ENCODE peak calls at places on chromosomes 11 and 22, in seven cellular contexts. C, P, N, J, A, Y and W are unnamed samples.
A peak's percentile ranks its signal among the peaks of the same experiment; 100 is the strongest.

GRCh38 chr11:120121336-120121735 is 16.6 kb downstream of the TRIM29 start:
- DNase-seq in P (no peak), N (no peak), A (no peak), J (no peak), Y (no peak), C (no peak), W (no peak)

GRCh38 chr11:13415201-13415600 is 47.8 kb downstream of the BTBD10 start:
- DNase-seq in C (no peak), A (no peak), J (no peak), P (no peak), N (no peak), Y (no peak), W (no peak)

GRCh38 chr22:41062146-41062545 is 30.2 kb upstream of the EP300 start:
- DNase-seq in Y (no peak), C (no peak), A (no peak), P (no peak), N (peak; percentile 82), J (no peak), W (no peak)

GRCh38 chr22:48936391-48936790 is 891.3 kb downstream of the BRD1 start:
- DNase-seq in Y (no peak), J (peak; percentile 20), A (no peak), N (peak; percentile 26), P (no peak), C (no peak), W (no peak)

GRCh38 chr11:116144387-116144958 is 628.3 kb downstream of the BUD13 start:
- DNase-seq in P (no peak), Y (no peak), A (no peak), J (no peak), N (peak; percentile 66), C (no peak), W (no peak)

GRCh38 chr11:62298975-62299374 is at the start of gene SCGB1D4:
- DNase-seq in N (no peak), Y (no peak), J (no peak), C (no peak), P (no peak), A (no peak), W (no peak)

GRCh38 chr11:78061921-78062311 is 1.7 kb upstream of the THRSP start:
- DNase-seq in C (no peak), A (no peak), P (peak; percentile 10), Y (no peak), J (no peak), N (no peak), W (no peak)

GRCh38 chr11:18612394-18612793 is 12.8 kb downstream of the MISFA start:
- DNase-seq in C (no peak), J (no peak), Y (no peak), N (no peak), A (no peak), P (no peak), W (no peak)

GRCh38 chr22:20315337-20316216 is 4.3 kb downstream of the DGCR6L start:
- DNase-seq in N (peak; percentile 35), P (no peak), J (no peak), A (no peak), Y (no peak), C (no peak), W (peak; percentile 50)

GRCh38 chr11:124769804-124770774 is 8.0 kb upstream of the ESAM start:
- DNase-seq in C (no peak), P (no peak), N (peak; percentile 45), J (no peak), A (no peak), Y (no peak), W (no peak)

GRCh38 chr11:34206598-34207300 is 101.3 kb downstream of the NAT10 start:
- DNase-seq in N (no peak), P (peak; percentile 72), C (peak; percentile 22), J (no peak), Y (no peak), A (no peak), W (no peak)

GRCh38 chr11:1650034-1650917 is 20.7 kb downstream of the KRTAP5-5 start:
- DNase-seq in Y (no peak), J (no peak), N (no peak), P (no peak), C (no peak), A (peak; percentile 35), W (no peak)

GRCh38 chr22:38085501-38085900 is 1.5 kb upstream of the SLC16A8 start:
- DNase-seq in J (peak; percentile 49), P (no peak), Y (no peak), C (no peak), N (no peak), A (peak; percentile 34), W (no peak)

GRCh38 chr22:49205401-49205800 is 622.3 kb downstream of the BRD1 start:
- DNase-seq in P (no peak), J (peak; percentile 32), Y (no peak), C (peak; percentile 1), A (no peak), N (no peak), W (no peak)

GRCh38 chr11:126523441-126523840 is 168.0 kb downstream of the ST3GAL4 start:
- DNase-seq in Y (no peak), C (no peak), N (no peak), P (no peak), J (no peak), A (no peak), W (no peak)

GRCh38 chr22:30763815-30764686 is 69.4 kb downstream of the OSBP2 start:
- DNase-seq in Y (peak; percentile 64), A (no peak), N (peak; percentile 86), P (peak; percentile 84), C (peak; percentile 21), J (no peak), W (peak; percentile 33)

GRCh38 chr11:3341298-3341697 is 37.6 kb downstream of the ZNF195 start:
- DNase-seq in P (peak; percentile 72), C (no peak), A (peak; percentile 62), J (no peak), N (peak; percentile 94), Y (peak; percentile 62), W (peak; percentile 56)

GRCh38 chr11:109405671-109406070 is 16.3 kb upstream of the C11orf87 start:
- DNase-seq in J (no peak), Y (no peak), A (no peak), C (no peak), P (no peak), N (no peak), W (no peak)

DNA sequence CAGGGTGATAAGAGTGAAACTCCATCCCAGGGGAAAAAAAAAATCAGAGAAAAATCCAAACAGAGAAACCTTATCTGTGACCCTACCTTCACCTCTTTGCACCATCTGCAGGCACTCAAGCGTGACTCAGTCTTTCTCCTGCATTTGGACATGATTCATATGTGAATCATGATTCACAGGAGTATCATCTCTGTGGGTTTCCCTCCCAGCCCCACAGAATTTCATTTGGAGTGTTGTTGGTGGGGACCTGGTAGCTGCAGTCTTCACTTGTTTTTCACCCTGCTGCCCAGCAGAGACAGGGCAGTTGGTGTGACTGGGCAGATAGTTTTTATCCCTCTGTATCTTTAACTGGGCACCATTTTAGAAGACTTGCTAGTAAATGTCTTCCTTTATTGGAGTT is 75.7 kb downstream of the DEPDC5 start:
- DNase-seq in C (peak; percentile 42), N (no peak), Y (no peak), J (no peak), A (no peak), P (no peak), W (no peak)
- TF ChIP-seq CTCF in C (no peak), N (no peak), Y (no peak), J (no peak), A (no peak), P (no peak), W (no peak)

DNA sequence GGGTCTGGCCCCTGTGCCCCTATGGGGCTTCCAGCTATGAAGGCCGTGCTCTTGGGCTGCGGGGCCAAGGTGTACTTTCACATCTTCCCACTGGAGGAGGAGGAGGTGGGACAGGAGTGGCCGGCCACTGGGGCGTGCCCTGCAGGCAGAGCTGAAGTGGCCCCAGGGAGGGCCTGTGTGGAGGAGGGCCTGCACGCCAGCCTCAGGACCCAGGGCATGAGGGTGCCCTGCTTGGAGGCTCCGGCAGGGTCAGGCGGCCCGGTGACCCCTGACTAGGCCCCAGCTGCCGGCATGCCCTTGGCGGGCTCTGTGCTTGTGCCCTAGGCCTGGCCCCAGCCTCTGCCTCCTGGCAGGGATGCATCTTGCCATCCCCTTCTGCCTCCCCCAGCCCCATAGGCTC is 5.2 kb downstream of the PRR5 start:
- DNase-seq in C (no peak), P (no peak), Y (no peak), J (no peak), N (no peak), A (no peak), W (no peak)
- H3K4me1 ChIP-seq in C (peaks cover 3% of the 10 kb centered on the region), P (peaks cover 13% of the 10 kb centered on the region), Y (peaks cover 8% of the 10 kb centered on the region), J (peaks cover 33% of the 10 kb centered on the region), N (peaks cover 4% of the 10 kb centered on the region), A (no peaks in the 10 kb centered on the region), W (peaks cover 3% of the 10 kb centered on the region)

DNA sequence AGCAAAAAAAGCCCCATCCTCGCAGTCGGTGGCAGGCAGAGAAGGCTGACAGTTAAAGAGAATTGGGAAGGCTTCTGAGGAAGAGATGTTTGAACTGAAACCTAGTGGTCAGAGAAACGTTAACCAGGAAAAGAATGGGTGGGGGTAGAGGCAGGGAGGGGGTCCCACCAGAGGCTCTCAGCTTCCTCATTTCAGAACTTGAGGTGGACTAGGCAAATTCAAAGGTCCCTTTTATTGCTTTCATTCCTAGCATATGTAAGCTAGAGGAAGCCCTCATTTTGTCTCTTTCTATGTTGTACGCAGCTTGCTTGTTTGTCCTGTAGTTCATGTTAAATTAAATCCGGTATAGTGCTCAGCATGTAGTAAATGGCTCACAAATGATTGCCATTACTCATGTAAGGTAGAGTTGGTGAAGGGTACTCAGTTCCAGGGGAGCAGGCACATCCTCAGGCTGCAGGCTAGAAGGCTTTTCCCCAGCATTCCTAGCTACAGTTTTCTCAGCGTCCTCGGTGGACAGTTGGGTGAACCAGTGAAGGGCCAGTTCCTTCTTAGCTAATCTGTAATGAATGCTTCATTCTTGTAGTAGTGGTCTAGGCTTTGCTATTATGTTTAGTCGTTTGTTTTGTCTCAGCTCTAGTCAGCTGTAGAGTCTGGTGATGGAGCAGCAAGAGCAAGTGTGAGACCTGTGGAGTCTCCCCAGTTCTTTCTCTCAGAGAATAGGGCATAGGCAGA is 58.6 kb downstream of the UVRAG start:
- DNase-seq in J (no peak), C (no peak), A (no peak), P (no peak), Y (peak; percentile 68), N (peak; percentile 51), W (no peak)
- H3K27ac ChIP-seq in J (no peak overlapping the region), C (no peak overlapping the region), A (no peak overlapping the region), P (no peak overlapping the region), Y (peak overlapping the region; percentile 65), N (peak overlapping the region; percentile 64), W (no peak overlapping the region)

GRCh38 chr11:28259177-28259843 is 151.1 kb downstream of the METTL15 start:
- DNase-seq in J (no peak), P (no peak), N (peak; percentile 39), A (no peak), C (no peak), Y (no peak), W (no peak)

GRCh38 chr11:28257761-28258160 is 149.6 kb downstream of the METTL15 start:
- DNase-seq in N (no peak), P (no peak), A (no peak), Y (no peak), J (no peak), C (no peak), W (no peak)
- TF ChIP-seq CTCF in N (no peak), P (no peak), A (no peak), Y (no peak), J (no peak), C (no peak), W (no peak)

GRCh38 chr11:102318469-102318868 is 1.2 kb downstream of the BIRC3 start:
- DNase-seq in Y (peak; percentile 74), J (no peak), A (no peak), P (no peak), N (no peak), C (no peak), W (no peak)
- H3K4me1 ChIP-seq in Y (peaks cover 69% of the 10 kb centered on the region), J (peaks cover 61% of the 10 kb centered on the region), A (no peaks in the 10 kb centered on the region), P (no peaks in the 10 kb centered on the region), N (no peaks in the 10 kb centered on the region), C (peaks cover 3% of the 10 kb centered on the region), W (peaks cover 29% of the 10 kb centered on the region)